ENCODE peak calls at places on chromosome 22, in five cellular contexts. C, S, H, I and K are unnamed samples.

GRCh38 chr22:49307870-49308269 is 519.8 kb downstream of the BRD1 start:
- DNase-seq in C (no peak), S (no peak), H (no peak), I (no peak), K (no peak)

GRCh38 chr22:36356708-36357694 is 30.8 kb downstream of the MYH9 start:
- DNase-seq in C (no peak), S (no peak), H (no peak), I (no peak), K (no peak)

GRCh38 chr22:40210814-40211213 is 33.1 kb downstream of the TNRC6B start:
- DNase-seq in C (no peak), S (no peak), H (no peak), I (no peak), K (no peak)

GRCh38 chr22:37241351-37242142 is 2.5 kb downstream of the RAC2 start:
- DNase-seq in C (no peak), S (no peak), H (no peak), I (no peak), K (no peak)

GRCh38 chr22:45422237-45422983 is 8.9 kb downstream of the RIBC2 start:
- DNase-seq in C (no peak), S (no peak), H (no peak), I (no peak), K (no peak)

GRCh38 chr22:24175160-24175808 is 6.0 kb upstream of the SUSD2 start:
- DNase-seq in C (peak), S (peak), H (peak), I (peak), K (no peak)

GRCh38 chr22:41915035-41915782 is at the start of gene SHISA8:
- DNase-seq in C (peak), S (no peak), H (no peak), I (no peak), K (no peak)

GRCh38 chr22:41261541-41262249 is 21.0 kb upstream of the CHADL start:
- DNase-seq in C (no peak), S (no peak), H (no peak), I (no peak), K (no peak)

GRCh38 chr22:24445481-24446290 is 18.3 kb downstream of the ADORA2A start:
- DNase-seq in C (no peak), S (no peak), H (no peak), I (no peak), K (no peak)

GRCh38 chr22:45235851-45236342 is 4.8 kb downstream of the KIAA0930 start:
- DNase-seq in C (no peak), S (no peak), H (no peak), I (no peak), K (no peak)

GRCh38 chr22:49081261-49081666 is 746.4 kb downstream of the BRD1 start:
- DNase-seq in C (no peak), S (no peak), H (no peak), I (no peak), K (no peak)

GRCh38 chr22:38397189-38398097 is 57.6 kb downstream of the KCNJ4 start:
- DNase-seq in C (no peak), S (peak), H (no peak), I (peak), K (no peak)

GRCh38 chr22:27456696-27457503 is 344.7 kb downstream of the MN1 start:
- DNase-seq in C (peak), S (peak), H (no peak), I (peak), K (no peak)

GRCh38 chr22:23984430-23984829 is 4.5 kb downstream of the GSTT2 start:
- DNase-seq in C (no peak), S (peak), H (peak), I (peak), K (no peak)

GRCh38 chr22:41237707-41238569 is 2.8 kb downstream of the CHADL start:
- DNase-seq in C (no peak), S (peak), H (no peak), I (no peak), K (no peak)

GRCh38 chr22:38418589-38418988 is 36.4 kb downstream of the KCNJ4 start:
- DNase-seq in C (no peak), S (no peak), H (no peak), I (no peak), K (no peak)

GRCh38 chr22:18067548-18068341 is 10.0 kb upstream of the PEX26 start:
- DNase-seq in C (peak), S (no peak), H (no peak), I (no peak), K (no peak)

GRCh38 chr22:47835726-47836125 is 1073.3 kb downstream of the TBC1D22A start:
- DNase-seq in C (peak), S (peak), H (peak), I (peak), K (peak)

GRCh38 chr22:20531404-20532181 is 24.2 kb downstream of the MED15 start:
- DNase-seq in C (peak), S (peak), H (peak), I (peak), K (peak)

GRCh38 chr22:33300165-33300564 is 242.0 kb upstream of the SYN3 start:
- DNase-seq in C (no peak), S (no peak), H (no peak), I (no peak), K (no peak)
- H3K4me2 ChIP-seq in C (no peak), S (no peak), H (no peak), I (no peak), K (no peak)

DNA sequence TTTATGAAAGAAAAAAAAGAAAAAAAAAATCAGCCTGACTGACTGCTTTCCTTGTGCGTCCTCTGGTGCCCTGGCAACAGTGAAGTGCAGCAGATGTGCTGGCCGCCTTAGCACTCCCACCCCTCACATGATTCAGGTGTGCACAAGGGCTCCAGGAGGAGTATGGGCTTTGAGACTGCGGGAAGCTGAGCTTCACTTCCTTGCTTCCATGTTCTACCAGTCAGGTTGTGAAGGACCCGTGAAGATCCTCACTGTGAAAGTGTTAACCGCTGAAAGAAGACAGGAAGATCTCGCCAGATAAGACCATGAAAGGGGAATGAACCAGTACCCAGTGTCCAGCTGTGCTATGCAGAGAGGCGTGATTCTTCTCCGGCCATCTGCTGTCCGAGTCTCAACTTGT is 48.2 kb downstream of the HIRA start:
- DNase-seq in C (no peak), S (no peak), H (no peak), I (no peak), K (no peak)
- TF ChIP-seq CTCF in C (no peak), S (no peak), H (no peak), I (no peak), K (no peak)

GRCh38 chr22:31045900-31046587 is 35.1 kb upstream of the SMTN start:
- DNase-seq in C (no peak), S (no peak), H (no peak), I (no peak), K (no peak)
- H3K4me2 ChIP-seq in C (peak), S (no peak), H (no peak), I (peak), K (no peak)

GRCh38 chr22:46681010-46681409 is 57.0 kb downstream of the CERK start:
- DNase-seq in C (no peak), S (no peak), H (no peak), I (peak), K (no peak)
- TF ChIP-seq CTCF in C (no peak), S (no peak), H (peak), I (no peak), K (peak)

DNA sequence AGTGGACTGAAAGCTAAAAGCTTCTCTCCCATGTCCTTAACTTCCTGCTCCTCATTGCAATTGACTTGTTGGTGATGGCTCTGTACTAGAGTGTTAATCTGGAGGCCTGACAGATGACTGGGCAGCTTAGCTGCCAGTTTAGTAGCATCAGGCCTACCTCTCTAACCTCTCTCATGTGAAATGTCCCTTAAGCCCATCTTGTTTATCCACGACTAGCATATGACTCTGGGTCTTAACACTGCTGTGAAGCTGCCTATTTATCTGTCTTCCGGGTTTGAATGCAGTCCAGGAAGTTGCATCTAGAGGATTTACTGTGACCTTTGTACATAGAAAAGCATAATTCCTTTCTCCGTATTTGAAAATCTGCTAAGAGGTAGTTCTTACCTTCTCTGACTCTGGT is 85.3 kb upstream of the HORMAD2 start:
- DNase-seq in C (peak), S (peak), H (no peak), I (peak), K (no peak)
- H3K4me2 ChIP-seq in C (peak), S (no peak), H (no peak), I (peak), K (peak)

GRCh38 chr22:22870577-22871398 is 16.8 kb upstream of the IGLL5 start:
- DNase-seq in C (no peak), S (no peak), H (no peak), I (no peak), K (no peak)
- TF ChIP-seq CTCF in C (no peak), S (no peak), H (peak), I (no peak), K (no peak)

DNA sequence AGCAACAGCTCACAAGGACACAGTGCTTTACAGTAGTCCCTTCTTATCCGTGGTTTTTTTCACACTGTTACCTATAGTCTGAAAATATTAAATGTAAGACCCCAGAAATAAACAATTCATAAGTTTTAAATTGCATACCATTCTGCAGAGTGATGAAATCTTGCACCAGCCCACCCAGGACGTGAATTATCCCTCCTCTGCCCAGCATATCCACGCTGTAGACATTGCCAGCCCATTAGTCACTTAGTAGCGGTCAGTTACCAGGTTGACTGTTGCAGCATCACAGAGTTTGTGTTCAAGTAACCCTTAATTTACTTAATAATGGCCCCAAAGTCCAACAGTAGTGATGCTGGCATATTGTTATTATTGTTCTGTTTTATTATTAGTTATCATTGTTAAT is 3.6 kb downstream of the CLTCL1 start:
- DNase-seq in C (peak), S (peak), H (no peak), I (peak), K (no peak)
- H3K4me2 ChIP-seq in C (peak), S (no peak), H (no peak), I (peak), K (peak)